ENCODE peak calls at places on chromosomes 11 and 22, in seven cellular contexts. R, I, D, E, Z, B and G are unnamed samples.

GRCh38 chr11:104343578-104343977 is 179.6 kb upstream of the PDGFD start:
- DNase-seq in R (no peak), I (no peak), D (peak), E (peak), Z (no peak), B (no peak), G (no peak)

GRCh38 chr11:118885319-118885718 is 1.6 kb downstream of the CXCR5 start:
- DNase-seq in R (no peak), I (no peak), D (no peak), E (no peak), Z (no peak), B (no peak), G (no peak)

GRCh38 chr11:109077340-109077927 is 344.6 kb upstream of the C11orf87 start:
- DNase-seq in R (no peak), I (no peak), D (no peak), E (no peak), Z (no peak), B (no peak), G (no peak)

GRCh38 chr11:67276821-67277230 is 10.6 kb downstream of the GRK2 start:
- DNase-seq in R (peak), I (no peak), D (no peak), E (peak), Z (peak), B (no peak), G (no peak)

GRCh38 chr11:78067704-78068103 is 4.0 kb downstream of the THRSP start:
- DNase-seq in R (no peak), I (no peak), D (no peak), E (no peak), Z (no peak), B (no peak), G (no peak)

GRCh38 chr22:49962012-49962750 is 1.6 kb downstream of the PIM3 start:
- DNase-seq in R (peak), I (no peak), D (peak), E (peak), Z (peak), B (peak), G (no peak)

GRCh38 chr11:105903113-105903512 is 118.9 kb downstream of the MSANTD4 start:
- DNase-seq in R (no peak), I (no peak), D (no peak), E (no peak), Z (no peak), B (no peak), G (no peak)

GRCh38 chr22:39556970-39557811 is 13.4 kb upstream of the CACNA1I start:
- DNase-seq in R (no peak), I (no peak), D (peak), E (peak), Z (no peak), B (no peak), G (peak)

GRCh38 chr11:57327721-57328120 is 3.0 kb upstream of the TNKS1BP1 start:
- DNase-seq in R (no peak), I (no peak), D (no peak), E (no peak), Z (no peak), B (no peak), G (no peak)

GRCh38 chr11:36352919-36353318 is 56.8 kb downstream of the PRR5L start:
- DNase-seq in R (no peak), I (no peak), D (no peak), E (no peak), Z (no peak), B (peak), G (no peak)

GRCh38 chr11:41795004-41795403 is 335.6 kb upstream of the LRRC4C start:
- DNase-seq in R (no peak), I (no peak), D (no peak), E (no peak), Z (no peak), B (no peak), G (no peak)

GRCh38 chr11:58075781-58076180 is 45.0 kb downstream of the OR6Q1 start:
- DNase-seq in R (no peak), I (no peak), D (no peak), E (peak), Z (no peak), B (no peak), G (no peak)

DNA sequence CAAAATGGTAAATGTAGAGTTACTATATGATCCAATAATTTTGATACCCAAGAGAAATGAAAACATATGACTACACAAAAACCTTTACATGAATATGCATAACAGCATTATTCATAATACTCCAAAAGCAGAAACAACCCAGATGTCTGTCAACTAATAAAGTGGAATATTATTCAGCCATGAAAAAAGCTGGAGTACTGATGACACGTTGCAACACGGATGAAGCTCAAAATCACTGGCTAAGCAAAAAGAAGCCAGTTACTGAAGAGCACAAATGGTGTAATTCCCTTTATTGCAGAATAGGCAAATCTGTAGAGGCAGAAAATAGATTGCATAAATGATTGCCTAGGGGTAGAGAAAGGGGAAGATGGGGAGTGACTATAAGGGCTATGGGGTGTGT is 117.5 kb upstream of the FGF3 start:
- DNase-seq in R (no peak), I (no peak), D (no peak), E (no peak), Z (no peak), B (no peak), G (no peak)
- TF ChIP-seq CTCF in R (no peak), I (no peak), D (no peak), E (no peak), Z (no peak), B (no peak), G (no peak)

DNA sequence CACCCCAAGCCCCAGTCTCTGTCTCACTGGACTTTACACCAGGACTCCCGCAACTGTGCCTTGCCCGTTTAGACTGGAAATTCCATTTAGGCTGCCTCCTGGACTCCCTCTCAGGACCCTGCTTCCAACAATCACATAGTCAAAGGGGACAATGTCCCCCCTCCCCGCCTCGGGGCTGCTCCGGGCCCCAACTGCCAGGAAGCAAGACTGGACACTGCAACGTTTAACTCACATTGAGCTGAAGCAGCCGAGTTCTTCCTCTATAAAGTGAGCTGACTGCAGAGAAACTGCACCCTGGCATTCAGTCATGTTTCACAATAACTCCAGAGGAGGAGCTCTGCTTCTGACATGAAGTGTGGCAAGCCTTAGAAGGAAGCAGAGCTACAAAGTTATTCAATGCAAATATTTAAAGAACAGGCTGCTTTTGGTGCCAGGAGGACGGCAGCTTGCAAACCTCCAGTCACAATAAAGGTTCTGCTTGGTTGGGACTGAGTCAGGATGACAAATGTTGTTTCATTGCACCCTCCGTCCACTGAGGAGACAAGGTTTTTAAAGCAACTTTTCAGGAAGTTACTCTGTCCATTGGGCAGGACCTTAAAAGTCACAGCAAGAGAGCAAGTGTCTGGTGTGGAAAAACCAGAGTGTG is 19.9 kb downstream of the PACSIN2 start:
- DNase-seq in R (peak), I (no peak), D (peak), E (peak), Z (peak), B (no peak), G (no peak)
- TF ChIP-seq CTCF in R (no peak), I (no peak), D (no peak), E (no peak), Z (no peak), B (no peak), G (no peak)

GRCh38 chr22:34858026-34858425 is 207.9 kb upstream of the ISX start:
- DNase-seq in R (no peak), I (no peak), D (no peak), E (no peak), Z (no peak), B (no peak), G (no peak)
- TF ChIP-seq CTCF in R (no peak), I (no peak), D (no peak), E (no peak), Z (no peak), B (no peak), G (no peak)

GRCh38 chr22:32744560-32744959 is 56.9 kb upstream of the TIMP3 start:
- DNase-seq in R (no peak), I (no peak), D (no peak), E (no peak), Z (no peak), B (no peak), G (no peak)

GRCh38 chr22:32745251-32745995 is 56.1 kb upstream of the TIMP3 start:
- DNase-seq in R (peak), I (no peak), D (peak), E (peak), Z (peak), B (no peak), G (no peak)

GRCh38 chr22:32747588-32747987 is 53.9 kb upstream of the TIMP3 start:
- DNase-seq in R (no peak), I (no peak), D (no peak), E (no peak), Z (no peak), B (no peak), G (no peak)

GRCh38 chr22:32746715-32747114 is 54.8 kb upstream of the TIMP3 start:
- DNase-seq in R (peak), I (no peak), D (no peak), E (no peak), Z (no peak), B (no peak), G (no peak)

DNA sequence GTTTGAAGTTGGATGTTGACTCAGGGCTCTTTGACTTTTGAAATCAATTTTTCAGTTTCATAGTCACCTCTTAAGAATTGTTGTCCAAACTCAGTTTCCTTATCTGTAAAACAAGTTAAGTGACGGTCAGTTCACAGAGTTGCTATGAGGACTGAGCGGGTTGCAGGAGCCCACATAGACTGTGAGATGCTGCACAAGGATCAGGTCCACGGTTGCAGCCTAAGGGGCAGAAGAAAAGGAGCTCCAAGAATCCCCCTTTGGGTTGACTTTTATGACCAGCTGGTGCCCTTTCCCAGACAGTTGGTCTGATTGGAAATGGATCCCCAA is 55.5 kb upstream of the TIMP3 start:
- DNase-seq in R (no peak), I (no peak), D (no peak), E (no peak), Z (no peak), B (no peak), G (no peak)
- TF ChIP-seq CTCF in R (no peak), I (no peak), D (no peak), E (no peak), Z (no peak), B (no peak), G (no peak)

DNA sequence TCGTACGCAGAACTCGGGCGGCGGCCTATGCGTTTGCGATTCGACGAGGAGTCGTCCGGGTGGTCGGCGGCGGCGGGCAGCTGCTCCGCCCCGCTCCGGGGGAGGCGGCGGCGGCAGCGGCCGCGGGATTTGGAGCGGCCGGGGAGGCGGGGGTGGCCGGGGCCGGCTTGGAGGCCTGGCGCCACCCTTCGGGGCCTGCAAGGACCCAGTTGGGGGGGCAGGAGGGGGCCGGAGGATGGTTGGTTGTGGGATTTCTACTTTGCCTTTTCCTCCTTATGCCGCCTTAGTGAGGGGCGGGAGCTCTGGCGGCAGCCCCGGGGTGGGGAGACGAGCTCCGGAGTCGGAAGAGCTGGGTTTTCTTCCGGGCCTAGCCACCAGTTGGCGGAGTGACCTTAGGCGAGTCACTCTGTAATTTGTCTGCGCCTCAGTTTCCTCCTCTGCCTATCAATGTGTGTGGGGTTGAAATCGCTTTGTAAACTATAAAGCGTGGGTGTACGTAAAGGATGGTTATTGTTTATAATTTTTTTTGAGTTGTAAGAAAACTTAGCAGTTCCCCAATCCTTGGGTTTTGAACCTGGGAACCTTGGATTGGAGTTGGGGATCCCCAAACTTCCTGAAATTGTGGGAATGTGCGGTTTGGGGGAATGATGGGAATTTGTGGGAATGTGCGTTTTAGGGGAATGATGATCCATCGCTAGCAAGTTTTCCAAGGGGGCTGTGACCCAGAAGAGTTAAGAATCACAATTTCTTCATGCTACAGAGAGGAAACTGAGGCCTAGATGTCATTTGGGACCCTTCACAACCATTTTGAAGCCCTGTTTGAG is 679 bp downstream of the TUG1 start:
- DNase-seq in R (peak), I (peak), D (peak), E (peak), Z (peak), B (no peak), G (no peak)
- TF ChIP-seq CTCF in R (no peak), I (no peak), D (no peak), E (no peak), Z (no peak), B (no peak), G (no peak)

GRCh38 chr11:94597896-94598295 is 30.7 kb downstream of the PIWIL4 start:
- DNase-seq in R (no peak), I (no peak), D (no peak), E (no peak), Z (peak), B (no peak), G (no peak)
- TF ChIP-seq CTCF in R (no peak), I (no peak), D (peak), E (no peak), Z (peak), B (no peak), G (peak)

GRCh38 chr22:48171294-48171693 is 1408.8 kb downstream of the TBC1D22A start:
- DNase-seq in R (no peak), I (no peak), D (no peak), E (no peak), Z (no peak), B (no peak), G (no peak)
- TF ChIP-seq CTCF in R (no peak), I (no peak), D (no peak), E (no peak), Z (no peak), B (no peak), G (no peak)

GRCh38 chr11:121321614-121322243 is 29.2 kb downstream of the SC5D start:
- DNase-seq in R (no peak), I (no peak), D (peak), E (peak), Z (peak), B (no peak), G (no peak)
- TF ChIP-seq CTCF in R (peak), I (peak), D (peak), E (peak), Z (peak), B (peak), G (peak)

GRCh38 chr22:31107206-31108118 is at the start of gene SELENOM:
- DNase-seq in R (peak), I (peak), D (peak), E (peak), Z (peak), B (peak), G (peak)
- TF ChIP-seq CTCF in R (peak), I (peak), D (peak), E (peak), Z (peak), B (peak), G (peak)